ENCODE peak calls at places on chromosomes 13 and 19, in seven cellular contexts. One of them, this sample, is unnamed.
A peak's percentile ranks its signal among the peaks of the same experiment; 100 is the strongest.

GRCh38 chr13:89694471-89694870 is 1653.0 kb upstream of the MIR17HG start:
- DNase-seq in Peyer's patch: no peak
- DNase-seq in IMR-90: no peak
- DNase-seq in left ventricle myocardium inferior: no peak
- DNase-seq in thyroid gland: no peak
- DNase-seq in esophagus squamous epithelium: no peak
- DNase-seq in lung: no peak
- DNase-seq in this sample: no peak

GRCh38 chr13:22926176-22927007 is 254.4 kb upstream of the SGCG start:
- DNase-seq in Peyer's patch: no peak
- DNase-seq in IMR-90: no peak
- DNase-seq in left ventricle myocardium inferior: peak; percentile 82
- DNase-seq in thyroid gland: peak; percentile 74
- DNase-seq in esophagus squamous epithelium: no peak
- DNase-seq in lung: peak; percentile 79
- DNase-seq in this sample: peak; percentile 86

GRCh38 chr13:91375119-91375729 is 23.2 kb upstream of the GPC5 start:
- DNase-seq in Peyer's patch: no peak
- DNase-seq in IMR-90: peak; percentile 8
- DNase-seq in left ventricle myocardium inferior: no peak
- DNase-seq in thyroid gland: no peak
- DNase-seq in esophagus squamous epithelium: no peak
- DNase-seq in lung: no peak
- DNase-seq in this sample: no peak

GRCh38 chr19:571127-571974 is 1.0 kb upstream of the BSG start:
- DNase-seq in Peyer's patch: peak; percentile 67
- DNase-seq in IMR-90: peak; percentile 35
- DNase-seq in left ventricle myocardium inferior: no peak
- DNase-seq in thyroid gland: peak; percentile 38
- DNase-seq in esophagus squamous epithelium: no peak
- DNase-seq in lung: peak; percentile 60
- DNase-seq in this sample: peak; percentile 76

GRCh38 chr13:46575321-46575721 is 22.4 kb downstream of the LRCH1 start:
- DNase-seq in Peyer's patch: no peak
- DNase-seq in IMR-90: peak; percentile 89
- DNase-seq in left ventricle myocardium inferior: no peak
- DNase-seq in thyroid gland: no peak
- DNase-seq in esophagus squamous epithelium: no peak
- DNase-seq in lung: no peak
- DNase-seq in this sample: no peak

GRCh38 chr13:30346159-30346788 is 38.9 kb upstream of the KATNAL1 start:
- DNase-seq in Peyer's patch: peak; percentile 93
- DNase-seq in IMR-90: no peak
- DNase-seq in left ventricle myocardium inferior: no peak
- DNase-seq in thyroid gland: peak; percentile 27
- DNase-seq in esophagus squamous epithelium: no peak
- DNase-seq in lung: no peak
- DNase-seq in this sample: no peak

GRCh38 chr13:111387945-111388600 is 67.6 kb downstream of the TEX29 start:
- DNase-seq in Peyer's patch: no peak
- DNase-seq in IMR-90: no peak
- DNase-seq in left ventricle myocardium inferior: no peak
- DNase-seq in thyroid gland: no peak
- DNase-seq in esophagus squamous epithelium: no peak
- DNase-seq in lung: no peak
- DNase-seq in this sample: no peak

GRCh38 chr19:46601318-46602224 is at the start of gene CALM3:
- DNase-seq in Peyer's patch: peak; percentile 16
- DNase-seq in IMR-90: no peak
- DNase-seq in left ventricle myocardium inferior: no peak
- DNase-seq in thyroid gland: no peak
- DNase-seq in esophagus squamous epithelium: no peak
- DNase-seq in lung: no peak
- DNase-seq in this sample: peak; percentile 79

GRCh38 chr13:98706446-98707110 is 45.9 kb downstream of the SLC15A1 start:
- DNase-seq in Peyer's patch: no peak
- DNase-seq in IMR-90: peak; percentile 13
- DNase-seq in left ventricle myocardium inferior: no peak
- DNase-seq in thyroid gland: no peak
- DNase-seq in esophagus squamous epithelium: no peak
- DNase-seq in lung: no peak
- DNase-seq in this sample: no peak

GRCh38 chr19:4694211-4694987 is 24.3 kb upstream of the MYDGF start:
- DNase-seq in Peyer's patch: no peak
- DNase-seq in IMR-90: peak; percentile 94
- DNase-seq in left ventricle myocardium inferior: peak; percentile 62
- DNase-seq in thyroid gland: peak; percentile 45
- DNase-seq in esophagus squamous epithelium: peak; percentile 26
- DNase-seq in lung: no peak
- DNase-seq in this sample: no peak

GRCh38 chr13:85910962-85911361 is 111.7 kb upstream of the SLITRK6 start:
- DNase-seq in Peyer's patch: no peak
- DNase-seq in IMR-90: no peak
- DNase-seq in left ventricle myocardium inferior: no peak
- DNase-seq in thyroid gland: no peak
- DNase-seq in esophagus squamous epithelium: no peak
- DNase-seq in lung: no peak
- DNase-seq in this sample: no peak

GRCh38 chr13:102302534-102302933 is 99.3 kb downstream of the FGF14 start:
- DNase-seq in Peyer's patch: no peak
- DNase-seq in IMR-90: no peak
- DNase-seq in left ventricle myocardium inferior: no peak
- DNase-seq in thyroid gland: no peak
- DNase-seq in esophagus squamous epithelium: no peak
- DNase-seq in lung: no peak
- DNase-seq in this sample: no peak

GRCh38 chr13:29577135-29578051 is 18.1 kb downstream of the SLC7A1 start:
- DNase-seq in Peyer's patch: no peak
- DNase-seq in IMR-90: peak; percentile 38
- DNase-seq in left ventricle myocardium inferior: peak; percentile 53
- DNase-seq in thyroid gland: no peak
- DNase-seq in esophagus squamous epithelium: no peak
- DNase-seq in lung: no peak
- DNase-seq in this sample: no peak

DNA sequence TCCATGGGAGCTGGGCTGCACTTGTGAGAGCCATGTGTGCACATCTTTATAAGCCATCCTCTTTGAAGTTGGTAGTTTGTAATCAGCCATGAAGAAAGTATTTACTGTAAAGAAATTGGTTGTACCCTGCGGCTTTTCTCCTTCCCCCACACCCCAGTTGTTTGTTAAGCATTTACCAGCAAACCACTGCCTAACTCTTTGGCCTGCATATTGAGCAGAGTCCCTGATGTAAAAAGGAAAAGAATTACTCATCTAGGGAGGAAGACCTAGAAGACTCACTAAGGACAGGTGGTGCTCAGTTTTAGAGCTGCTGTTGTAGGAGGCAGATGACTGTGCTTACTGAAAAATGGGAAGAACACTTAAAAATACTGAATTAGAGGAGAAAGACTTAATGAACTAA is 245.3 kb downstream of the PCCA start:
- DNase-seq in Peyer's patch: no peak
- DNase-seq in IMR-90: no peak
- DNase-seq in left ventricle myocardium inferior: no peak
- DNase-seq in thyroid gland: no peak
- DNase-seq in esophagus squamous epithelium: no peak
- DNase-seq in lung: no peak
- DNase-seq in this sample: no peak
- H3K27ac ChIP-seq in Peyer's patch: no peak overlapping the region
- H3K27ac ChIP-seq in IMR-90: no peak overlapping the region
- H3K27ac ChIP-seq in left ventricle myocardium inferior: no peak overlapping the region
- H3K27ac ChIP-seq in thyroid gland: no peak overlapping the region
- H3K27ac ChIP-seq in esophagus squamous epithelium: no peak overlapping the region
- H3K27ac ChIP-seq in lung: no peak overlapping the region
- H3K27ac ChIP-seq in this sample: no peak overlapping the region

DNA sequence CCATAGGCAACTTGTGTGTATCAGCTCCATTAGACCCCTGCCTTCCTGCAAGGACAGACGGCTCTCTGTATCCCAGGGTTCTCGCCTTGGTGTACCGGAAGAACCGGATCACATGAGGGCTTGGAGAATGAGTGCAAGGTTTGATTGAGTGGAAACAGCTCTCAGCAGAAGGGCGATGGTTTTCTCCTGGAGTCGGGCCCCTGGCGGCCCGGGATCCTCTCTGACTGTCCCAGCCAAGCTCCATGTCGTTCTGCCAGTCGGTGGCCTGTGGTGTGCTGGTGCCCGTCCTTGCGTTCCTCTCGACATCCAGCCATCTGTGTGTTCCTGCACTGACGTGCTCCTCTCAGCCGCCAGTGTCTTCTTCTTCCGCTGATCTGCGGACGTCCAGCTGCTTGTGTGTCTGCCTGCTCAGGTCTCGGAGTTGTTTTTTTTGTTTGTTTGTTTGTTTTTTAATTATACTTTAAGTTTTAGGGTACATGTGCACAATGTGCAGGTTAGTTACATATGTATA is 16.1 kb downstream of the LILRB1 start:
- DNase-seq in Peyer's patch: no peak
- DNase-seq in IMR-90: no peak
- DNase-seq in left ventricle myocardium inferior: no peak
- DNase-seq in thyroid gland: no peak
- DNase-seq in esophagus squamous epithelium: no peak
- DNase-seq in lung: no peak
- DNase-seq in this sample: no peak
- H3K9me3 ChIP-seq in Peyer's patch: no peaks in the 10 kb centered on the region
- H3K9me3 ChIP-seq in IMR-90: peaks cover 20% of the 10 kb centered on the region
- H3K9me3 ChIP-seq in left ventricle myocardium inferior: peaks cover 3% of the 10 kb centered on the region
- H3K9me3 ChIP-seq in thyroid gland: no peaks in the 10 kb centered on the region
- H3K9me3 ChIP-seq in esophagus squamous epithelium: no peaks in the 10 kb centered on the region
- H3K9me3 ChIP-seq in lung: no peaks in the 10 kb centered on the region
- H3K9me3 ChIP-seq in this sample: no peaks in the 10 kb centered on the region

GRCh38 chr19:31147234-31147633 is 202.0 kb downstream of the TSHZ3 start:
- DNase-seq in Peyer's patch: no peak
- DNase-seq in IMR-90: no peak
- DNase-seq in left ventricle myocardium inferior: no peak
- DNase-seq in thyroid gland: no peak
- DNase-seq in esophagus squamous epithelium: no peak
- DNase-seq in lung: no peak
- DNase-seq in this sample: no peak

GRCh38 chr19:31148671-31149070 is 200.6 kb downstream of the TSHZ3 start:
- DNase-seq in Peyer's patch: no peak
- DNase-seq in IMR-90: no peak
- DNase-seq in left ventricle myocardium inferior: no peak
- DNase-seq in thyroid gland: peak; percentile 80
- DNase-seq in esophagus squamous epithelium: no peak
- DNase-seq in lung: no peak
- DNase-seq in this sample: no peak

GRCh38 chr19:31146546-31147183 is 202.6 kb downstream of the TSHZ3 start:
- DNase-seq in Peyer's patch: no peak
- DNase-seq in IMR-90: no peak
- DNase-seq in left ventricle myocardium inferior: no peak
- DNase-seq in thyroid gland: no peak
- DNase-seq in esophagus squamous epithelium: no peak
- DNase-seq in lung: no peak
- DNase-seq in this sample: no peak

GRCh38 chr19:31145909-31146453 is 203.3 kb downstream of the TSHZ3 start:
- DNase-seq in Peyer's patch: no peak
- DNase-seq in IMR-90: no peak
- DNase-seq in left ventricle myocardium inferior: no peak
- DNase-seq in thyroid gland: no peak
- DNase-seq in esophagus squamous epithelium: no peak
- DNase-seq in lung: no peak
- DNase-seq in this sample: no peak

GRCh38 chr19:31149306-31149975 is 199.8 kb downstream of the TSHZ3 start:
- DNase-seq in Peyer's patch: no peak
- DNase-seq in IMR-90: peak; percentile 8
- DNase-seq in left ventricle myocardium inferior: no peak
- DNase-seq in thyroid gland: no peak
- DNase-seq in esophagus squamous epithelium: no peak
- DNase-seq in lung: no peak
- DNase-seq in this sample: no peak
- H3K27ac ChIP-seq in Peyer's patch: no peak overlapping the region
- H3K27ac ChIP-seq in IMR-90: no peak overlapping the region
- H3K27ac ChIP-seq in left ventricle myocardium inferior: no peak overlapping the region
- H3K27ac ChIP-seq in thyroid gland: no peak overlapping the region
- H3K27ac ChIP-seq in esophagus squamous epithelium: no peak overlapping the region
- H3K27ac ChIP-seq in lung: no peak overlapping the region
- H3K27ac ChIP-seq in this sample: no peak overlapping the region

DNA sequence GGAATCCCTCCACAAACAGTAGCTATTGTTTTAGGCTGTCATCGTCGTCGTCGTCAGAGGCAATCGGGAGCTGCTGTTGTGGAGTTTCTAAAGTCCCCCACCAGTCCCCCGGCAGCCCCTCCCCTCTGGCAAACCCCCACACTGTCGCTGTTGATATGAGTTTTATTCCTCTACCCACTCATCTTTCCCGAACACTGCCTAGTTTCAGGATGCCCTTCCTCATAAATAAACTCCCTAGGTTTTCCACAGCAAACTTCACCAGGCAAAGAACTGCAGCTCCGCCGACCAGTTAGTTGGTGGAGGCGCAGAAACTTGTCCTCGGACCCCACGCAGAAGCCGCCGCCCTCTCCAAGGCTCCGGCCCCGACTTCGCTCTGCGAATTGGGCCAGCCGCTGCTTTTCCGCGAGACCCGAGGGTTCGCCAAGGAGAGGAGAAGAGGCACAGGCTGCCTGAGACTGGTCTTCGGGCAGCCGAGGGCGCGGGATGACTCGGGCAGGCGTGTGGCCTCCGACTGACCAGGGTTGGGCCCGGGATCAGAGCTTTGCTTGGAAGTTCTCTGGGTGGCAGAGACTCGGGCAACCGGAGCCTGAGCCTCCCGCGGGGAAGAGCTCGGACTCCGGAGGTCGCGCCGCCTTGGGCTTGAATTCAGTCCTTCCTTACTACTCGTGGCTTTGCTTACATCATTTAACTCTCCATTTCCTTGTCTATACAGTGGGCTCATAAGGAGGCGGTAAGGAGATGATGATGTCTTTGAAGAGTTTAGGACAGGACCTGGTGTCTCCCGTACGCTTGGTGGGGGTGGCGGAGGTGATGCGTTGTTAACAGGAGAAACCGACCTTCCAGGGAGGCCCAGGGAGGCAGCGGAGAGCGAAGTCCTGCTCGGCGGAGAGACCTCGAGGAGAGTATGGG is 7.9 kb downstream of the PDX1 start:
- DNase-seq in Peyer's patch: no peak
- DNase-seq in IMR-90: no peak
- DNase-seq in left ventricle myocardium inferior: no peak
- DNase-seq in thyroid gland: no peak
- DNase-seq in esophagus squamous epithelium: no peak
- DNase-seq in lung: no peak
- DNase-seq in this sample: no peak
- H3K9me3 ChIP-seq in Peyer's patch: peaks cover 5% of the 10 kb centered on the region
- H3K9me3 ChIP-seq in IMR-90: peaks cover 4% of the 10 kb centered on the region
- H3K9me3 ChIP-seq in left ventricle myocardium inferior: no peaks in the 10 kb centered on the region
- H3K9me3 ChIP-seq in thyroid gland: no peaks in the 10 kb centered on the region
- H3K9me3 ChIP-seq in esophagus squamous epithelium: no peaks in the 10 kb centered on the region
- H3K9me3 ChIP-seq in lung: no peaks in the 10 kb centered on the region
- H3K9me3 ChIP-seq in this sample: no peaks in the 10 kb centered on the region

DNA sequence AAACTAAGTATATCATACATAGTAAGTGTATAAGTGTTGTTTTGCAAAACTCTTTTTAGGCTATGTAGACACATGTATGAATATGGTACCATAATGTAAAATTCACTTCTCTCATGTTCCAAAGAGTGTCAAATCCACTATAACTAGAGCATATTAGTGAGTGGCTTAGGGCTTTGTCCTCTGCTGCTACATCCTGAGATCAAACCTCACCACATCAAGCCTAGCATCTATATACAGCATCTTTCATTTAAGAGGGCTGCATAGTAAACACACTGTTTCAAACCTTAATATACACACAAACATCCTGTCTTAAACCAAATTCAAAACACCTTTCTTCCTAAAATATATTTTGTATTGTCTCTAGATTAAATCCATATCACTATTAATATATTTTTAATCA is 38.6 kb downstream of the ELF1 start:
- DNase-seq in Peyer's patch: no peak
- DNase-seq in IMR-90: no peak
- DNase-seq in left ventricle myocardium inferior: no peak
- DNase-seq in thyroid gland: no peak
- DNase-seq in esophagus squamous epithelium: no peak
- DNase-seq in lung: no peak
- DNase-seq in this sample: no peak
- H3K27ac ChIP-seq in Peyer's patch: peak overlapping the region; percentile 45
- H3K27ac ChIP-seq in IMR-90: no peak overlapping the region
- H3K27ac ChIP-seq in left ventricle myocardium inferior: peak overlapping the region; percentile 86
- H3K27ac ChIP-seq in thyroid gland: peak overlapping the region; percentile 87
- H3K27ac ChIP-seq in esophagus squamous epithelium: peak overlapping the region; percentile 6
- H3K27ac ChIP-seq in lung: no peak overlapping the region
- H3K27ac ChIP-seq in this sample: no peak overlapping the region